ENCODE peak calls at places on chromosomes 12 and 14, in seven cellular contexts. One of them, this sample, is unnamed.

GRCh38 chr12:111953455-111953854 is 59.5 kb downstream of the TMEM116 start:
- DNase-seq in astrocyte of the spinal cord: no peak
- DNase-seq in fibroblast of the aortic adventitia: peak
- DNase-seq in AG08396: no peak
- DNase-seq in NB4: no peak
- DNase-seq in fibroblast of gingiva: peak
- DNase-seq in PC-3: no peak
- DNase-seq in this sample: no peak

GRCh38 chr12:96263449-96263902 is 69.3 kb downstream of the ELK3 start:
- DNase-seq in astrocyte of the spinal cord: peak
- DNase-seq in PC-3: no peak
- DNase-seq in NB4: no peak
- DNase-seq in fibroblast of gingiva: no peak
- DNase-seq in fibroblast of the aortic adventitia: no peak
- DNase-seq in AG08396: no peak
- DNase-seq in this sample: no peak

GRCh38 chr14:106831322-106831720 is 1304.9 kb downstream of the TMEM121 start:
- DNase-seq in astrocyte of the spinal cord: no peak
- DNase-seq in NB4: peak
- DNase-seq in PC-3: no peak
- DNase-seq in AG08396: no peak
- DNase-seq in fibroblast of gingiva: no peak
- DNase-seq in fibroblast of the aortic adventitia: no peak
- DNase-seq in this sample: no peak

GRCh38 chr12:123126294-123127144 is 24.4 kb downstream of the PITPNM2 start:
- DNase-seq in astrocyte of the spinal cord: peak
- DNase-seq in NB4: peak
- DNase-seq in fibroblast of gingiva: peak
- DNase-seq in PC-3: peak
- DNase-seq in AG08396: peak
- DNase-seq in fibroblast of the aortic adventitia: peak
- DNase-seq in this sample: no peak

GRCh38 chr12:106645074-106645421 is 62.2 kb downstream of the RFX4 start:
- DNase-seq in fibroblast of gingiva: peak
- DNase-seq in NB4: no peak
- DNase-seq in PC-3: peak
- DNase-seq in fibroblast of the aortic adventitia: no peak
- DNase-seq in AG08396: no peak
- DNase-seq in astrocyte of the spinal cord: peak
- DNase-seq in this sample: no peak

GRCh38 chr12:6724409-6724797 is 557 bp downstream of the COPS7A start:
- DNase-seq in AG08396: no peak
- DNase-seq in fibroblast of gingiva: no peak
- DNase-seq in fibroblast of the aortic adventitia: no peak
- DNase-seq in PC-3: peak
- DNase-seq in astrocyte of the spinal cord: peak
- DNase-seq in NB4: peak
- DNase-seq in this sample: no peak

GRCh38 chr14:78697341-78697740 is 527.2 kb downstream of the NRXN3 start:
- DNase-seq in fibroblast of the aortic adventitia: peak
- DNase-seq in astrocyte of the spinal cord: peak
- DNase-seq in fibroblast of gingiva: peak
- DNase-seq in NB4: peak
- DNase-seq in PC-3: peak
- DNase-seq in AG08396: peak
- DNase-seq in this sample: no peak

GRCh38 chr14:94601961-94602391 is 10.2 kb upstream of the SERPINA3 start:
- DNase-seq in fibroblast of the aortic adventitia: peak
- DNase-seq in PC-3: peak
- DNase-seq in fibroblast of gingiva: peak
- DNase-seq in astrocyte of the spinal cord: peak
- DNase-seq in NB4: peak
- DNase-seq in AG08396: peak
- DNase-seq in this sample: no peak

GRCh38 chr14:61860294-61860918 is 98.2 kb downstream of the SNAPC1 start:
- DNase-seq in astrocyte of the spinal cord: peak
- DNase-seq in PC-3: peak
- DNase-seq in AG08396: peak
- DNase-seq in NB4: peak
- DNase-seq in fibroblast of the aortic adventitia: peak
- DNase-seq in fibroblast of gingiva: peak
- DNase-seq in this sample: no peak

GRCh38 chr12:92574911-92575570 is 127.7 kb upstream of the PLEKHG7 start:
- DNase-seq in fibroblast of the aortic adventitia: no peak
- DNase-seq in AG08396: no peak
- DNase-seq in astrocyte of the spinal cord: no peak
- DNase-seq in NB4: no peak
- DNase-seq in PC-3: no peak
- DNase-seq in fibroblast of gingiva: no peak
- DNase-seq in this sample: no peak

GRCh38 chr14:97219356-97220017 is 422.3 kb downstream of the VRK1 start:
- DNase-seq in PC-3: no peak
- DNase-seq in AG08396: no peak
- DNase-seq in fibroblast of gingiva: no peak
- DNase-seq in fibroblast of the aortic adventitia: no peak
- DNase-seq in NB4: no peak
- DNase-seq in astrocyte of the spinal cord: no peak
- DNase-seq in this sample: no peak

GRCh38 chr12:109723311-109723791 is 9.7 kb downstream of the FAM222A start:
- DNase-seq in fibroblast of the aortic adventitia: no peak
- DNase-seq in PC-3: no peak
- DNase-seq in fibroblast of gingiva: no peak
- DNase-seq in astrocyte of the spinal cord: no peak
- DNase-seq in AG08396: no peak
- DNase-seq in NB4: no peak
- DNase-seq in this sample: no peak

GRCh38 chr14:75428230-75429104 is 645 bp downstream of the JDP2 start:
- DNase-seq in fibroblast of gingiva: peak
- DNase-seq in astrocyte of the spinal cord: no peak
- DNase-seq in AG08396: peak
- DNase-seq in NB4: peak
- DNase-seq in PC-3: no peak
- DNase-seq in fibroblast of the aortic adventitia: peak
- DNase-seq in this sample: no peak

GRCh38 chr12:63151898-63152700 is 1.1 kb upstream of the AVPR1A start:
- DNase-seq in fibroblast of gingiva: peak
- DNase-seq in PC-3: peak
- DNase-seq in AG08396: peak
- DNase-seq in astrocyte of the spinal cord: peak
- DNase-seq in NB4: peak
- DNase-seq in fibroblast of the aortic adventitia: peak
- DNase-seq in this sample: no peak

GRCh38 chr12:106551410-106551809 is 31.4 kb upstream of the RFX4 start:
- DNase-seq in PC-3: peak
- DNase-seq in astrocyte of the spinal cord: no peak
- DNase-seq in fibroblast of the aortic adventitia: no peak
- DNase-seq in AG08396: no peak
- DNase-seq in NB4: no peak
- DNase-seq in fibroblast of gingiva: no peak
- DNase-seq in this sample: no peak

GRCh38 chr12:38776657-38777056 is 128.7 kb downstream of the CPNE8 start:
- DNase-seq in PC-3: peak
- DNase-seq in fibroblast of gingiva: no peak
- DNase-seq in NB4: no peak
- DNase-seq in fibroblast of the aortic adventitia: no peak
- DNase-seq in AG08396: no peak
- DNase-seq in astrocyte of the spinal cord: no peak
- DNase-seq in this sample: no peak

GRCh38 chr12:48739618-48740269 is 23.2 kb upstream of the CCNT1 start:
- DNase-seq in astrocyte of the spinal cord: no peak
- DNase-seq in fibroblast of gingiva: no peak
- DNase-seq in PC-3: no peak
- DNase-seq in NB4: no peak
- DNase-seq in AG08396: no peak
- DNase-seq in fibroblast of the aortic adventitia: no peak
- DNase-seq in this sample: no peak

GRCh38 chr14:100285021-100285912 is 21.0 kb downstream of the SLC25A29 start:
- DNase-seq in fibroblast of gingiva: peak
- DNase-seq in fibroblast of the aortic adventitia: peak
- DNase-seq in astrocyte of the spinal cord: peak
- DNase-seq in NB4: peak
- DNase-seq in AG08396: peak
- DNase-seq in PC-3: peak
- DNase-seq in this sample: no peak

GRCh38 chr12:119594399-119594730 is 791 bp downstream of the TMEM233 start:
- DNase-seq in NB4: no peak
- DNase-seq in fibroblast of gingiva: no peak
- DNase-seq in PC-3: no peak
- DNase-seq in astrocyte of the spinal cord: peak
- DNase-seq in AG08396: no peak
- DNase-seq in fibroblast of the aortic adventitia: peak
- DNase-seq in this sample: no peak

GRCh38 chr14:50139192-50139591 is 22.8 kb upstream of the VCPKMT start:
- DNase-seq in fibroblast of the aortic adventitia: no peak
- DNase-seq in AG08396: no peak
- DNase-seq in NB4: peak
- DNase-seq in PC-3: no peak
- DNase-seq in fibroblast of gingiva: peak
- DNase-seq in astrocyte of the spinal cord: peak
- DNase-seq in this sample: no peak

GRCh38 chr12:53505086-53505485 is 2.2 kb downstream of the NPFF start:
- DNase-seq in fibroblast of gingiva: peak
- DNase-seq in NB4: no peak
- DNase-seq in astrocyte of the spinal cord: peak
- DNase-seq in fibroblast of the aortic adventitia: peak
- DNase-seq in AG08396: peak
- DNase-seq in PC-3: peak
- DNase-seq in this sample: no peak

GRCh38 chr14:104378636-104379225 is 200.8 kb upstream of the C14orf180 start:
- DNase-seq in fibroblast of the aortic adventitia: no peak
- DNase-seq in AG08396: no peak
- DNase-seq in fibroblast of gingiva: no peak
- DNase-seq in PC-3: no peak
- DNase-seq in NB4: no peak
- DNase-seq in astrocyte of the spinal cord: no peak
- DNase-seq in this sample: no peak

GRCh38 chr12:10235761-10236631 is 23.3 kb downstream of the GABARAPL1 start:
- DNase-seq in AG08396: peak
- DNase-seq in fibroblast of gingiva: peak
- DNase-seq in PC-3: peak
- DNase-seq in fibroblast of the aortic adventitia: peak
- DNase-seq in astrocyte of the spinal cord: peak
- DNase-seq in NB4: peak
- DNase-seq in this sample: no peak

This sample was measured in esophagus squamous epithelium.